ENCODE peak calls at places on chromosomes 3 and 15, in seven cellular contexts. X is H1, Y is neuronal stem cell, R is mesendoderm, O is H9, W is mesenchymal stem cell, Q is trophoblast cell. U is an unnamed sample.
A peak's percentile ranks its signal among the peaks of the same experiment; 100 is the strongest.

GRCh38 chr3:97736928-97737327 is 27.6 kb upstream of the ARL6 start:
- DNase-seq in Q (no peak), Y (no peak), X (no peak), O (no peak), R (no peak), W (no peak), U (no peak)

GRCh38 chr15:50138391-50138790 is 19.4 kb upstream of the ATP8B4 start:
- DNase-seq in R (no peak), X (no peak), O (no peak), Y (no peak), Q (peak; percentile 69), W (peak; percentile 26), U (peak; percentile 34)

GRCh38 chr3:30643763-30644462 is 37.5 kb downstream of the TGFBR2 start:
- DNase-seq in O (no peak), Y (no peak), W (no peak), X (no peak), Q (no peak), R (no peak), U (no peak)

GRCh38 chr15:68821898-68822380 is 1.2 kb upstream of the ANP32A start:
- DNase-seq in R (no peak), Y (no peak), O (no peak), X (no peak), Q (peak; percentile 45), W (peak; percentile 22), U (no peak)

GRCh38 chr3:51709004-51709420 is 2.1 kb downstream of the GRM2 start:
- DNase-seq in R (no peak), W (no peak), Y (no peak), Q (no peak), O (peak; percentile 25), X (no peak), U (no peak)

GRCh38 chr3:66000506-66000905 is 38.2 kb downstream of the MAGI1 start:
- DNase-seq in W (no peak), R (no peak), X (no peak), O (no peak), Y (no peak), Q (no peak), U (no peak)

GRCh38 chr3:170410428-170411029 is 8.1 kb upstream of the CLDN11 start:
- DNase-seq in O (no peak), X (no peak), Q (peak; percentile 42), R (peak; percentile 23), Y (no peak), W (peak; percentile 42), U (no peak)

GRCh38 chr3:139187154-139187553 is 142.5 kb upstream of the PRR23C start:
- DNase-seq in X (no peak), R (no peak), W (no peak), O (no peak), Q (no peak), Y (no peak), U (no peak)

GRCh38 chr3:87307805-87308204 is 31.4 kb upstream of the POU1F1 start:
- DNase-seq in Y (no peak), R (peak; percentile 6), O (no peak), X (no peak), Q (peak; percentile 34), W (no peak), U (no peak)

GRCh38 chr3:46517782-46518181 is 20.0 kb downstream of the RTP3 start:
- DNase-seq in W (no peak), X (no peak), Q (no peak), O (no peak), R (no peak), Y (no peak), U (no peak)

GRCh38 chr3:150412599-150413069 is 4.5 kb downstream of the TSC22D2 start:
- DNase-seq in Q (peak; percentile 47), X (no peak), O (no peak), Y (no peak), W (peak; percentile 87), R (no peak), U (peak; percentile 92)

GRCh38 chr3:190325923-190326322 is 3.7 kb upstream of the CLDN1 start:
- DNase-seq in R (no peak), Y (no peak), O (no peak), W (peak; percentile 41), Q (peak; percentile 42), X (no peak), U (peak; percentile 54)

GRCh38 chr3:30004481-30004880 is 601.9 kb upstream of the TGFBR2 start:
- DNase-seq in W (peak; percentile 20), O (no peak), Q (peak; percentile 45), R (no peak), X (no peak), Y (no peak), U (peak; percentile 42)

GRCh38 chr3:29318251-29318650 is 37.4 kb downstream of the RBMS3 start:
- DNase-seq in Y (no peak), X (no peak), O (no peak), Q (no peak), R (no peak), W (no peak), U (no peak)

GRCh38 chr15:70376929-70377691 is 279.4 kb upstream of the TLE3 start:
- DNase-seq in X (peak; percentile 57), Y (no peak), R (peak; percentile 50), O (peak; percentile 35), Q (peak; percentile 28), W (peak; percentile 46), U (peak; percentile 2)

GRCh38 chr15:98421419-98422085 is 226.8 kb upstream of the IGF1R start:
- DNase-seq in R (peak; percentile 67), O (peak; percentile 84), X (peak; percentile 96), Y (peak; percentile 70), Q (peak; percentile 68), W (peak; percentile 41), U (peak; percentile 13)

GRCh38 chr3:35654471-35654870 is 15.1 kb downstream of the ARPP21 start:
- DNase-seq in W (no peak), O (no peak), Q (no peak), Y (no peak), X (no peak), R (no peak), U (no peak)

GRCh38 chr3:193754719-193755118 is 161.7 kb downstream of the OPA1 start:
- DNase-seq in Y (no peak), Q (no peak), O (no peak), X (no peak), R (no peak), W (no peak), U (no peak)

GRCh38 chr3:185488465-185488864 is 10.4 kb downstream of the TMEM41A start:
- DNase-seq in W (no peak), O (no peak), Y (no peak), X (no peak), R (no peak), Q (no peak), U (no peak)

GRCh38 chr15:57235865-57236264 is 140.4 kb upstream of the CGNL1 start:
- DNase-seq in Y (peak; percentile 56), Q (peak; percentile 88), X (no peak), R (peak; percentile 61), W (peak; percentile 53), O (no peak), U (peak; percentile 86)

GRCh38 chr3:63847718-63848450 is 15.7 kb downstream of the THOC7 start:
- DNase-seq in Q (peak; percentile 93), Y (no peak), R (peak; percentile 92), O (no peak), X (no peak), W (no peak), U (no peak)

GRCh38 chr3:63051920-63052319 is 176.7 kb upstream of the CADPS start:
- DNase-seq in X (no peak), W (no peak), O (no peak), Q (no peak), Y (peak; percentile 5), R (peak; percentile 50), U (no peak)

DNA sequence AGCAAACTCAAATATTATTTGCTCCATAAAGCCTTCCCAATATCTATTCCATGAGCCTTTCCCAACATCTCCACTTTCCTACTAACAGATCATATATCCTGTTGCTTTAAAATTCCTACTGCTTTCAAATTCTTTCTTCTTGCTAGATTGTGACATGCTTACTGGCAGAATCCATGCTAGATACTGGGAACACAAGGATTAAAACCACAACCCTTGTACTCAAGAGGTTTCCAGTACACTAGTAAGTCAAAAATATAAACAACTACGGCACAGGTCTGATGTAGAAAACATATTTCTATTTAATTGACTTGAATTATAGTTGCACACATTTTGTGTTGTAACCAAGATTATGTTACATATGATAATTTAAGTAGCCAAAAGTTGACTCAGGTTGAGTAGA is 275.0 kb downstream of the ZBTB20 start:
- DNase-seq in Q (no peak), Y (no peak), W (peak; percentile 76), O (no peak), X (no peak), R (no peak), U (peak; percentile 16)
- H2BK5ac ChIP-seq in Q (no peak overlapping the region), Y (no peak overlapping the region), W (no peak overlapping the region), O (no peak overlapping the region), X (no peak overlapping the region), R (no peak overlapping the region), U (no peak overlapping the region)

GRCh38 chr3:120204338-120204737 is 80.7 kb downstream of the GPR156 start:
- DNase-seq in Q (no peak), X (no peak), O (no peak), W (no peak), R (no peak), Y (no peak), U (no peak)
- H2BK5ac ChIP-seq in Q (no peak overlapping the region), X (no peak overlapping the region), O (no peak overlapping the region), W (no peak overlapping the region), R (no peak overlapping the region), Y (no peak overlapping the region), U (no peak overlapping the region)

GRCh38 chr3:81692766-81693165 is 68.7 kb downstream of the GBE1 start:
- DNase-seq in Y (no peak), X (no peak), R (no peak), Q (no peak), W (no peak), O (no peak), U (no peak)

GRCh38 chr3:81695302-81695701 is 66.1 kb downstream of the GBE1 start:
- DNase-seq in Q (no peak), W (no peak), R (no peak), O (no peak), Y (no peak), X (no peak), U (no peak)

GRCh38 chr3:81699921-81700320 is 61.5 kb downstream of the GBE1 start:
- DNase-seq in Y (no peak), R (no peak), O (no peak), Q (no peak), X (no peak), W (no peak), U (no peak)

GRCh38 chr3:81696090-81696489 is 65.4 kb downstream of the GBE1 start:
- DNase-seq in Y (no peak), O (no peak), R (no peak), W (no peak), Q (no peak), X (no peak), U (no peak)
- H2BK5ac ChIP-seq in Y (no peak overlapping the region), O (no peak overlapping the region), R (no peak overlapping the region), W (no peak overlapping the region), Q (no peak overlapping the region), X (no peak overlapping the region), U (no peak overlapping the region)

DNA sequence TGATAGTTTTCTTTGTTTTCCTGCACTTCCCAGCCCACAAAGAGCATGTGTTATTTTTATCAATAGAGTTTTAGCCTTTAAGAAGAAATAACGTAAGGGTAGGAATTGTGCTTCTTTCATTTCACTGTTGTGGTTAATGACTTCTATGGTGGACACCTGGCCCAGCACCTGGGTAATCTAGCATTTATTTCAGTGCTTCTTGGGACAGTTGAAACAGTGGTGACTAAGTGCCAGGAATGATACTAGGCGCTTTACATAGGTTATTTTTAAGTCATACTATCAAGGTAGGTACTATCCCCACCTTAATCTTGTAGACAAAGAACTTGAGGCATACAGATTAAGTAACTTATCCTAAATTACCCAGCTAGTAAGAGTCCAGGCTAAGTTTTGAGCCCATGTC is 243.8 kb downstream of the SOX2 start:
- DNase-seq in W (no peak), Y (no peak), X (no peak), R (no peak), O (no peak), Q (no peak), U (no peak)
- H2BK5ac ChIP-seq in W (no peak overlapping the region), Y (no peak overlapping the region), X (no peak overlapping the region), R (no peak overlapping the region), O (no peak overlapping the region), Q (no peak overlapping the region), U (no peak overlapping the region)

U was measured in IMR-90.